ENCODE peak calls at places on chromosomes 1 and 21, in six cellular contexts. D is GM23248, Z is neural progenitor cell, T is HCT116, P is PC-3, O is GM23338. K is an unnamed sample.
A peak's percentile ranks its signal among the peaks of the same experiment; 100 is the strongest.

GRCh38 chr1:230077436-230078221 is 10.6 kb downstream of the GALNT2 start:
- DNase-seq in O (no peak), D (peak; percentile 68), Z (no peak), P (peak; percentile 68), T (no peak), K (no peak)

GRCh38 chr21:41622831-41623548 is 115.0 kb upstream of the TMPRSS2 start:
- DNase-seq in Z (no peak), P (peak; percentile 51), O (no peak), D (peak; percentile 71), T (no peak), K (no peak)

GRCh38 chr1:8362701-8363101 is 44.8 kb downstream of the SLC45A1 start:
- DNase-seq in T (no peak), D (no peak), P (no peak), O (no peak), Z (no peak), K (no peak)

GRCh38 chr1:201224671-201225400 is 34.2 kb downstream of the IGFN1 start:
- DNase-seq in O (no peak), D (peak; percentile 74), T (no peak), Z (no peak), P (no peak), K (no peak)

GRCh38 chr1:181013144-181013543 is 9.5 kb downstream of the STX6 start:
- DNase-seq in Z (no peak), O (no peak), P (no peak), D (no peak), T (no peak), K (no peak)

GRCh38 chr1:225448146-225448805 is 20.4 kb upstream of the LBR start:
- DNase-seq in D (no peak), P (no peak), O (no peak), T (no peak), Z (no peak), K (no peak)

GRCh38 chr1:175208773-175209492 is 16.4 kb upstream of the KIAA0040 start:
- DNase-seq in Z (no peak), O (no peak), D (no peak), T (no peak), P (no peak), K (no peak)

GRCh38 chr1:235160395-235160964 is 570 bp downstream of the RBM34 start:
- DNase-seq in D (peak; percentile 73), Z (no peak), O (peak; percentile 52), P (peak; percentile 25), T (peak; percentile 37), K (no peak)

GRCh38 chr1:29849038-29849750 is 612.9 kb downstream of the PTPRU start:
- DNase-seq in Z (peak; percentile 76), D (peak; percentile 53), O (peak; percentile 89), T (no peak), P (peak; percentile 83), K (peak; percentile 50)

GRCh38 chr1:15849775-15850449 is 2.4 kb downstream of the SPEN start:
- DNase-seq in O (peak; percentile 89), D (peak; percentile 84), Z (peak; percentile 89), P (peak; percentile 54), T (peak; percentile 35), K (peak; percentile 79)

GRCh38 chr1:89866568-89866967 is 45.7 kb downstream of the LRRC8D start:
- DNase-seq in D (no peak), P (no peak), T (no peak), O (peak; percentile 75), Z (peak; percentile 30), K (no peak)

GRCh38 chr1:172914517-172915144 is 136.1 kb downstream of the TNFSF18 start:
- DNase-seq in O (no peak), P (peak; percentile 99), Z (no peak), D (peak; percentile 72), T (no peak), K (no peak)

GRCh38 chr21:43308511-43309283 is 118.2 kb downstream of the SIK1 start:
- DNase-seq in P (no peak), Z (no peak), D (no peak), O (no peak), T (no peak), K (no peak)

GRCh38 chr1:172135923-172136610 is 284.4 kb upstream of the C1orf105 start:
- DNase-seq in D (peak; percentile 71), Z (no peak), T (no peak), P (peak; percentile 69), O (no peak), K (no peak)

GRCh38 chr1:177163844-177164379 is 600 bp downstream of the ASTN1 start:
- DNase-seq in O (peak; percentile 30), T (no peak), Z (no peak), D (no peak), P (no peak), K (no peak)

GRCh38 chr1:8363764-8364301 is 45.9 kb downstream of the SLC45A1 start:
- DNase-seq in Z (no peak), O (no peak), T (no peak), P (no peak), D (no peak), K (no peak)

GRCh38 chr1:192224386-192224785 is 66.1 kb downstream of the RGS18 start:
- DNase-seq in Z (no peak), D (no peak), P (no peak), T (no peak), O (no peak), K (no peak)

DNA sequence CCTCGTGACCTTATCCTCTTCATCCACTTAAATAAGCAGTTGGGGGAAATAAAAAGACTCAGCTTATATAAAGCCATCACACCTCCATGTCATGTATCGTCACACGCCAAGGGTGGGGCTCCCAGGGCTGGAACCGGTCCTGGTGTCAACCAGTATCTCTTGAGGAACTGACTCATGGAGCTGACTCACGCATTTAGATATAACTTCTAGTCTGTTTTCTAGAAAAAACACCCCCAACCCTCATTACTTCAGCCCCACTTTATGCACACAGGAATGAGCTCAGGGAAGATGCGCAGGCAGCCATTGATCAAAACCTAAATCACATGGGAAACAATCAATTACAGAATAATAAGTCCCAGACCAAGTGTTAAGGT is 6.9 kb upstream of the IL22RA1 start:
- DNase-seq in P (peak; percentile 87), D (peak; percentile 94), O (no peak), T (peak; percentile 48), Z (no peak), K (peak; percentile 75)
- TF ChIP-seq EZH2phosphoT487 in P (no peak), D (no peak), O (no peak), T (no peak), Z (no peak), K (no peak)

DNA sequence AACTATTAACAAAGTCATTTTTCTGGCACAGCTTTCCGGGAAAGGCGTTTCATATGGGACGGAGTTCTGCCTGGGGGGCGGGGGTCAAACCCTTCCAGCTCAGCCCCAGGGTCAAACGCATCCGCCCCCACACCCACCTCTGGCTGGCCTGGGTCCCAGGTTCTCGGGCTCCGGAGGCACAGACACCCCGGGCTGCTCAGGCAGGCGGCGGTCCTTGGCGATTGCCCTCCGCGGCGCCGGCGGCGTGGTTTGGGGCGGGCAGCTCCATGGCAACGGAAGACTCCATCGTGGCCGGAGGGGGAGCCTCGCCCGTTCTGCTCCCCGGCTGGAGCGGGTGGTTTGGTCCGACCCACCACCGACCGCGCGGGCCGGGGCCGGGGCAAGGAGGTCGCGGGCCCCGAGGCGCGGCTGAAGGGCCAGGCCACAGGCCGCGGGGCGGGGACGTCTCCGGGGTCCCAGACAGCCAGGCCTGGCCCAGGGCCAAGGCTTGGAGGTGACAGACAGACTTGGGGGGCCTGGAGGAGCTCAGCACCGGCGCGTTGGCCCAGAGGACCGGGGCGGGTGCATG is at the start of gene CFAP74:
- DNase-seq in O (peak; percentile 93), D (peak; percentile 38), Z (peak; percentile 93), P (no peak), T (peak; percentile 53), K (peak; percentile 76)
- TF ChIP-seq EZH2 in O (no peak), D (no peak), Z (no peak), P (no peak), T (no peak), K (no peak)

DNA sequence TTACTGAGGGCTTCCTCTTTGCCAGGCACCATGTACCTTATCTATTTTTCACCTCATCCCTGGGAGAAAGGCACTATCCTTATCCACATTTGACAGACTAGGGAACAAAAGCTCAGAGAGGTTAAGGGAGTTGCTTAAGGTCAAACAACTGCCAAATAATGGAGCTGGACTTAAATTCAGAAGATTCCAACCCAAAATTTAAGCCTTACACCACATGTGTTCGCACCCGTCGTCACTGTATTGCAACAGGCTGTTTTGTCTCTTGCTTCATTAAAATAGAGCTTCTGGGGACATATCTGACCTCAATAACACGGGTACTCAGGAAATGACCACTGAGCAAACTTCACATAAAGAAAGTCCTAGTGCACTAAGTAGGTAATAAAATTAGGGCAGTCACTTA is 62.0 kb downstream of the TRABD2B start:
- DNase-seq in T (no peak), P (no peak), D (no peak), O (no peak), Z (no peak), K (no peak)
- H3K27ac ChIP-seq in T (no peak overlapping the region), P (no peak overlapping the region), D (no peak overlapping the region), O (no peak overlapping the region), Z (no peak overlapping the region), K (peak overlapping the region; percentile 39)

GRCh38 chr1:160210563-160210962 is 5.4 kb downstream of the PEA15 start:
- DNase-seq in D (no peak), Z (no peak), P (no peak), O (no peak), T (no peak), K (no peak)
- TF ChIP-seq EZH2phosphoT487 in D (no peak), Z (no peak), P (no peak), O (no peak), T (no peak), K (no peak)

DNA sequence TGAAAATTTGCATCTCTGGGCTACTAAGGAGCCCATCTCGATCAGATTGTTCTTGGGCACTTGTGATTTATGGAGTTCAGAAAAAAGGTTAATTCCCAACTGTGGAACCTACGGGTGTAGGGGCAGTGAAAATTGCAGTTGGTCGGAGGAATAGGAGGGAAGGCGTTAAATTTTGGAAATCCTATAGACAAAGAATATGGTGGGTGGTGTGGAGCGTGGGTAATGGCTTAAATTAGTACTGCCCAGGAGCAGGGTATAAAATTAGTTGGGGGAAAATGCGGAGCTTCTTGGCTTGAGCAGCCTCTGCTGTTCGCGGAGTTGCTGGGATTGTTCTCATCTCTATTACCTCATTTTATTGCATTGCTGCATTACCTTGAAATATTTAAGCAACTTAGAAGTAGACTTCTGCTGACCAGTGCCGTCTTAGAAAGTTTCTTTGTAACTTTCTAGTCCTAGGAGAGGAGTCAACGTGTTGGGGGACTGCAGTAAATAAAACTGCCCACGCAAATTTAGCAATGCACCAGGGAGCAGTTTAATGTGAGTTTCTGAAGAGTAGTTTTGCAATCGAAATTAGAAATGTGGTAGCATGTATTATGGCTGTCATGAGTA is 514 bp downstream of the S1PR1 start:
- DNase-seq in D (peak; percentile 89), T (no peak), P (peak; percentile 50), O (peak; percentile 19), Z (peak; percentile 34), K (no peak)
- TF ChIP-seq EZH2 in D (no peak), T (no peak), P (no peak), O (peak; percentile 32), Z (no peak), K (no peak)

DNA sequence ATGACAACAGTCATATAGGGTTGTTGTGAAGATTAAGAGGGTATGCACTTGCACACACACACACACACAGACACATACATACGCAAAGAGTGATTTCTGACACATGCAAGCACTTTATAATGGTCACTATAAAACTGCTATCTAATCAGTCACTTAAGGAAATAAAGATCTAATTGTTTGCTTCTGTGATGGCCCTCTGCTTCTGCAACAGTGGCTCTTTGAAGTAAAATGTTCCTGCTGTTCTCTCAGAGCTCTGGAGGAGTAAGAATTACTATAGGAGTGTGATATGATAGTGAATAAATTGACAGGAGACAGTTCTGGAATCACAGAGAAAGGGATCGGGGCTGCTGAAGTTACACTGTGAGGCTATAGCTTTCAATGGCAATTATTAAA is 494.5 kb upstream of the B3GALT2 start:
- DNase-seq in P (no peak), D (no peak), T (no peak), O (no peak), Z (no peak), K (no peak)
- H3K27ac ChIP-seq in P (no peak overlapping the region), D (no peak overlapping the region), T (no peak overlapping the region), O (no peak overlapping the region), Z (no peak overlapping the region), K (no peak overlapping the region)

GRCh38 chr1:165988275-165988674 is 160.9 kb downstream of the UCK2 start:
- DNase-seq in P (no peak), Z (peak; percentile 24), T (no peak), D (no peak), O (peak; percentile 62), K (no peak)
- TF ChIP-seq EZH2phosphoT487 in P (no peak), Z (no peak), T (no peak), D (no peak), O (no peak), K (no peak)

K was measured in hepatocyte.